ENCODE peak calls at places on chromosomes 11 and 22, in four cellular contexts. A is H1, U is SK-N-SH, N is HepG2. D is an unnamed sample.

GRCh38 chr11:121445071-121445768 is 6.9 kb upstream of the SORL1 start:
- DNase-seq in A (no peak), U (no peak), N (no peak), D (no peak)

GRCh38 chr11:13073119-13073981 is 64.2 kb downstream of the RASSF10 start:
- DNase-seq in A (no peak), U (no peak), N (peak; percentile 31), D (peak; percentile 23)

GRCh38 chr11:2380807-2381350 is 3.8 kb downstream of the CD81 start:
- DNase-seq in A (no peak), U (no peak), N (no peak), D (peak; percentile 55)

GRCh38 chr11:15748673-15749190 is 607.6 kb downstream of the SOX6 start:
- DNase-seq in A (no peak), U (no peak), N (no peak), D (no peak)

GRCh38 chr11:3000032-3000961 is 8.2 kb upstream of the NAP1L4 start:
- DNase-seq in A (no peak), U (peak; percentile 88), N (no peak), D (no peak)

GRCh38 chr22:48692734-48693376 is 1134.8 kb downstream of the BRD1 start:
- DNase-seq in A (no peak), U (no peak), N (peak; percentile 73), D (no peak)

GRCh38 chr11:43830928-43831440 is 49.6 kb upstream of the ALKBH3 start:
- DNase-seq in A (no peak), U (no peak), N (peak; percentile 82), D (no peak)

GRCh38 chr11:926341-926916 is 759 bp downstream of the AP2A2 start:
- DNase-seq in A (no peak), U (peak; percentile 89), N (no peak), D (no peak)

GRCh38 chr22:43343262-43343988 is at the start of gene SCUBE1:
- DNase-seq in A (peak; percentile 88), U (peak; percentile 95), N (no peak), D (no peak)

GRCh38 chr11:68279676-68280075 is 7.9 kb upstream of the C11orf24 start:
- DNase-seq in A (no peak), U (no peak), N (no peak), D (no peak)

GRCh38 chr22:17198188-17199130 is 20.8 kb downstream of the ADA2 start:
- DNase-seq in A (peak; percentile 92), U (no peak), N (no peak), D (no peak)

GRCh38 chr11:61509058-61510029 is 795 bp downstream of the LRRC10B start:
- DNase-seq in A (peak; percentile 84), U (peak; percentile 92), N (peak; percentile 63), D (no peak)

GRCh38 chr11:102599642-102600261 is 25.4 kb downstream of the MMP20 start:
- DNase-seq in A (no peak), U (no peak), N (peak; percentile 89), D (no peak)

GRCh38 chr11:1225386-1226225 is 2.7 kb downstream of the MUC5B start:
- DNase-seq in A (peak; percentile 46), U (peak; percentile 30), N (no peak), D (no peak)

GRCh38 chr11:60971520-60971919 is at the start of gene CD6:
- DNase-seq in A (no peak), U (no peak), N (no peak), D (no peak)

DNA sequence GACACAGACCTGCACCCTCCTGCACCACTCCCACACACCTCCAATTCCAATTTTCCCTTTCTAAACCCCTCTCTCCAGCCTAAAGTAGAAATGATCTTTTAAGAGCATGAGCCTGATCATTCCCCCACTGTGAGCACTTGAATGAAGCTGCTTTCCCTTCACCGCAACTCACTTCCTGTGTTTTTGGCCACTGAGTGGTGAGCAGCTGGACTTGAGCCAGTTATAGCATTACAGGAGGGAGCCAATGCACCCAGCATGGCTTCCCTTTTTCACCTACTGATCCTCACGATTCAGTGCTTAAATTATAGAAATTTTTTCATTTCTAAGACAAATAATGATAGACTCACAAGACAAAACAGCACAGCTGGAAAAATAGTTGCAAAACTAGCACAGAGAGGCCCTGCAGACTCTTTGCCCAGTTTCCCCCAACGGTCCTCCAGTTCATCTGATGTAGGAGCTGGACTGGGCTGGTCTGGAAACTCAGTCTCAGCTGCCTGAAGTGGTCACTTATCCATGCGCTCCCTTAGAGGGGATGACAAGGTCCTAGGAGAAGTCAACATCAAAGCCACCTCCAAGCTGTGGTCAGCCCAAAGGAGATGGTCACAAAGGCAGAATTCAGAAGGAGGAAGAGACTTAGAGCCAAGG is 9.8 kb upstream of the APOL4 start:
- DNase-seq in A (no peak), U (no peak), N (no peak), D (no peak)
- TF ChIP-seq TCF12 in A (no peak), U (no peak), N (no peak), D (no peak)

DNA sequence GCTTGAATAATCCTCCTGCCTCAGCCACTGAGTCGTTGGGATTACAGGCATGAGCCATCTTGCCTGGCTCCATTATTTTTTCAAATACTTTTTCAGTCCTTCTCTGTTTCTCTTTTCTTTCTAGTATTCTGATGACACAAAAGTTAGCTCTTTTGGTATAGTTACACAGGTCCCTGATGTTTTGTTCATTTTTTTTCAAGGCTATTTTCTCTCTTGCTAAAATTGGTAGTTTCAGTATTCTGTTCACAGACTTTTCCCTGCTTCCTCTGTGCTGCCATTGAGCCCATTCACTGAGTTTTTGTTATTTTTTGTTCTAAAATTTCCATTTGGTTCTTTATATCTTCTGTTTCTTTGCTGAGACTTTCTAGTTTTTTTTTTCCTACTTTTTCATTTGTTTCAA is 166.5 kb downstream of the UVRAG start:
- DNase-seq in A (no peak), U (no peak), N (no peak), D (no peak)
- TF ChIP-seq TCF12 in A (no peak), U (no peak), N (no peak), D (no peak)

DNA sequence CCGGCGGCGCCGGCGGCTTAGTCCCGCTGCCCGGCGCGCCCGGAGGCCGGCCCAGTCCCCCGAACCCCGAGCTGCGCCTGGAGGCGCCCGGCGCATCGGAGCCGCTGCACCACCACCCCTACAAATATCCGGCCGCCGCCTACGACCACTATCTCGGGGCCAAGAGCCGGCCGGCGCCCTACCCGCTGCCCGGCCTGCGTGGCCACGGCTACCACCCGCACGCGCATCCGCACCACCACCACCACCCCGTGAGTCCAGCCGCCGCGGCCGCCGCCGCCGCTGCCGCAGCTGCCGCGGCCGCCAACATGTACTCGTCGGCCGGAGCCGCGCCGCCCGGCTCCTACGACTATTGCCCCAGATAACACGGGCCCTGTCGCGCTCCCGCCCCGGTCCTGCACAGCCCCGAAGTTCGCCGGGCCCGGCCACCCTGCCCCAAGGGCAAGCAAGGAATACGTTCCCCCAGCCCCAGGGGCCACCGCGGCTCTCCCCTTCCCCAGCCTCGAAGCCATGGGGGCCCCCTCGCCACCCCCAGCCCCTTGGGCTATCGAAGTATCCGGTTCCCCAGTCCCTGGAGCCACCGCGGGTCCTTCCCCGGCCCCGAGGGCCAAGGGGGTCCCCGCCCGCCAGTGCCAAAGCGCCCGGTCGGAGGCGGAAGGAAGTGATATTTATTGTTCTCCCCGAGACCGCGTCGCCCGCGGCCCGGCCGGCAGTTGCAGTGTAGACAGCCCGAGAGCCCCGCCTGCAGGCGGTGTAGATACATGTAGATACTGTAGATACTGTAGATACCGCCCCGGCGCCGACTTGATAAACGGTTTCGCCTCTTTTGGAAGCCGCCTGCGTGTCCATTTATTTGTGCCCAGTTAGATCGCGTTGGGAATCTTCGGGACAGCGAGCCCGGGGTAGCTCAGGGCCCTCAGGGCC is 6.2 kb downstream of the TBX1 start:
- DNase-seq in A (peak; percentile 87), U (peak; percentile 78), N (no peak), D (no peak)
- TF ChIP-seq TCF12 in A (no peak), U (no peak), N (no peak), D (no peak)

GRCh38 chr11:35304393-35304790 is 115.0 kb downstream of the SLC1A2 start:
- DNase-seq in A (no peak), U (no peak), N (peak; percentile 25), D (no peak)
- TF ChIP-seq TCF12 in A (no peak), U (no peak), N (no peak), D (no peak)

DNA sequence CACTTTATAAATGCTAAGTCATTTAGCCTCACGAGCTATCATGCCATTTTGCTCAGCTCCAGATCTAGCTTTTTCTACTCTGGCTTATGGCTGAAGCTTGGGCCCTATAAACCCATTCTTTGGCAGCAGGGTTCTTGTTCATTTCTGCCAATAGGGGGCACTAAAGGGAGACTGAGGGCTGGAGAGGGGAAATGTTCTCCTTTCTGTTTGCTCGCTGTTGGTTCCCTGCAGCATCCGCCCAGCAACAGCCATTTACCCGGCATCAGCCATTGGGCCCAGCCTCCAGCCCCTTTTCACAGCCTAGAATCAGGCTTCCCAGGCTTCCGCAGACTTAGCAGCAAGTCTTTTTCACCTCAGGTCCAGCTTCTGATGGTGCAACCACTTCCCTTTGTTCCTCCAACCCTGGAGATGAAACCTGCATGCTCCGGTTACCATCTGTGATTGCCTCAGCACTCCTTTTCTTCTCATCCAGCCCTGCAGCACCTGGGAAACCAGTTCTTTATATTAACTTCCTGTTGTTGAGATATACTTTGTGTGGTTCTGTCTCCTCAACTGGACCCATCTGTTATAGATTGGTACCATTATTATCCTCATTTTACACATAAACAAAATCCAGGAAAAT is 4.2 kb upstream of the ME3 start:
- DNase-seq in A (peak; percentile 66), U (peak; percentile 22), N (peak; percentile 18), D (no peak)
- TF ChIP-seq TCF12 in A (no peak), U (no peak), N (no peak), D (no peak)

GRCh38 chr22:31104869-31105268 is 2.5 kb downstream of the SELENOM start:
- DNase-seq in A (peak; percentile 89), U (no peak), N (no peak), D (no peak)

GRCh38 chr22:31107206-31108118 is at the start of gene SELENOM:
- DNase-seq in A (peak; percentile 95), U (peak; percentile 98), N (peak; percentile 86), D (peak; percentile 53)

GRCh38 chr22:31105282-31105929 is 2.0 kb downstream of the SELENOM start:
- DNase-seq in A (no peak), U (no peak), N (no peak), D (no peak)

GRCh38 chr22:31106001-31106571 is 1.3 kb downstream of the SELENOM start:
- DNase-seq in A (no peak), U (no peak), N (no peak), D (no peak)

GRCh38 chr22:31106651-31107205 is 640 bp downstream of the SELENOM start:
- DNase-seq in A (no peak), U (no peak), N (no peak), D (no peak)
- TF ChIP-seq TCF12 in A (no peak), U (no peak), N (no peak), D (no peak)